ENCODE peak calls at places on chromosomes 13 and 19, in four cellular contexts. One of them, this sample, is unnamed.

GRCh38 chr19:3595521-3596061 is 10.3 kb downstream of the GIPC3 start:
- DNase-seq in sigmoid colon: no peak
- DNase-seq in HCT116: no peak
- DNase-seq in stomach: no peak
- DNase-seq in this sample: no peak

GRCh38 chr19:35059006-35059798 is 17.7 kb downstream of the HPN start:
- DNase-seq in sigmoid colon: no peak
- DNase-seq in HCT116: no peak
- DNase-seq in stomach: no peak
- DNase-seq in this sample: no peak

GRCh38 chr13:34340534-34340933 is 522.6 kb downstream of the RFC3 start:
- DNase-seq in sigmoid colon: no peak
- DNase-seq in HCT116: no peak
- DNase-seq in stomach: peak; percentile 36
- DNase-seq in this sample: no peak

GRCh38 chr13:33639640-33640080 is 178.3 kb upstream of the RFC3 start:
- DNase-seq in sigmoid colon: no peak
- DNase-seq in HCT116: no peak
- DNase-seq in stomach: no peak
- DNase-seq in this sample: no peak

GRCh38 chr19:2043269-2043641 is 7.8 kb downstream of the MKNK2 start:
- DNase-seq in sigmoid colon: peak; percentile 77
- DNase-seq in HCT116: no peak
- DNase-seq in stomach: no peak
- DNase-seq in this sample: no peak

GRCh38 chr19:17721821-17722220 is 2.5 kb downstream of the MAP1S start:
- DNase-seq in sigmoid colon: no peak
- DNase-seq in HCT116: no peak
- DNase-seq in stomach: no peak
- DNase-seq in this sample: no peak

GRCh38 chr19:10975374-10976036 is 14.7 kb downstream of the SMARCA4 start:
- DNase-seq in sigmoid colon: peak; percentile 83
- DNase-seq in HCT116: no peak
- DNase-seq in stomach: peak; percentile 67
- DNase-seq in this sample: no peak

GRCh38 chr13:45278096-45278645 is 62.8 kb downstream of the TPT1 start:
- DNase-seq in sigmoid colon: no peak
- DNase-seq in HCT116: no peak
- DNase-seq in stomach: no peak
- DNase-seq in this sample: no peak

GRCh38 chr13:114148521-114148855 is 16.1 kb upstream of the RASA3 start:
- DNase-seq in sigmoid colon: no peak
- DNase-seq in HCT116: no peak
- DNase-seq in stomach: peak; percentile 51
- DNase-seq in this sample: no peak

GRCh38 chr13:65660696-65661095 is 1569.4 kb downstream of the PCDH9 start:
- DNase-seq in sigmoid colon: no peak
- DNase-seq in HCT116: no peak
- DNase-seq in stomach: no peak
- DNase-seq in this sample: no peak
- H3K4me3 ChIP-seq in sigmoid colon: no peak overlapping the region
- H3K4me3 ChIP-seq in HCT116: no peak overlapping the region
- H3K4me3 ChIP-seq in stomach: no peak overlapping the region
- H3K4me3 ChIP-seq in this sample: no peak overlapping the region

GRCh38 chr13:110396913-110397379 is 89.9 kb downstream of the COL4A2 start:
- DNase-seq in sigmoid colon: peak; percentile 99
- DNase-seq in HCT116: no peak
- DNase-seq in stomach: peak; percentile 62
- DNase-seq in this sample: peak; percentile 94

GRCh38 chr13:110399801-110400200 is 92.7 kb downstream of the COL4A2 start:
- DNase-seq in sigmoid colon: no peak
- DNase-seq in HCT116: no peak
- DNase-seq in stomach: no peak
- DNase-seq in this sample: no peak

GRCh38 chr13:110398564-110399507 is 91.8 kb downstream of the COL4A2 start:
- DNase-seq in sigmoid colon: no peak
- DNase-seq in HCT116: no peak
- DNase-seq in stomach: no peak
- DNase-seq in this sample: no peak

GRCh38 chr13:110396476-110396875 is 89.4 kb downstream of the COL4A2 start:
- DNase-seq in sigmoid colon: no peak
- DNase-seq in HCT116: no peak
- DNase-seq in stomach: no peak
- DNase-seq in this sample: no peak

GRCh38 chr13:110397445-110397844 is 90.4 kb downstream of the COL4A2 start:
- DNase-seq in sigmoid colon: peak; percentile 81
- DNase-seq in HCT116: no peak
- DNase-seq in stomach: no peak
- DNase-seq in this sample: no peak
- TF ChIP-seq POLR2AphosphoS5 in sigmoid colon: no peak
- TF ChIP-seq POLR2AphosphoS5 in HCT116: no peak
- TF ChIP-seq POLR2AphosphoS5 in stomach: no peak
- TF ChIP-seq POLR2AphosphoS5 in this sample: peak; percentile 9

GRCh38 chr13:27024062-27024461 is 147.5 kb downstream of the USP12 start:
- DNase-seq in sigmoid colon: no peak
- DNase-seq in HCT116: no peak
- DNase-seq in stomach: no peak
- DNase-seq in this sample: no peak

GRCh38 chr13:27027086-27027667 is 144.4 kb downstream of the USP12 start:
- DNase-seq in sigmoid colon: no peak
- DNase-seq in HCT116: no peak
- DNase-seq in stomach: no peak
- DNase-seq in this sample: peak; percentile 16

GRCh38 chr13:27024781-27025492 is 146.7 kb downstream of the USP12 start:
- DNase-seq in sigmoid colon: no peak
- DNase-seq in HCT116: no peak
- DNase-seq in stomach: no peak
- DNase-seq in this sample: no peak

GRCh38 chr13:27026396-27026795 is 145.2 kb downstream of the USP12 start:
- DNase-seq in sigmoid colon: no peak
- DNase-seq in HCT116: no peak
- DNase-seq in stomach: no peak
- DNase-seq in this sample: no peak

GRCh38 chr13:27028683-27029480 is 142.7 kb downstream of the USP12 start:
- DNase-seq in sigmoid colon: no peak
- DNase-seq in HCT116: no peak
- DNase-seq in stomach: no peak
- DNase-seq in this sample: no peak
- H3K4me3 ChIP-seq in sigmoid colon: no peak overlapping the region
- H3K4me3 ChIP-seq in HCT116: no peak overlapping the region
- H3K4me3 ChIP-seq in stomach: no peak overlapping the region
- H3K4me3 ChIP-seq in this sample: no peak overlapping the region

DNA sequence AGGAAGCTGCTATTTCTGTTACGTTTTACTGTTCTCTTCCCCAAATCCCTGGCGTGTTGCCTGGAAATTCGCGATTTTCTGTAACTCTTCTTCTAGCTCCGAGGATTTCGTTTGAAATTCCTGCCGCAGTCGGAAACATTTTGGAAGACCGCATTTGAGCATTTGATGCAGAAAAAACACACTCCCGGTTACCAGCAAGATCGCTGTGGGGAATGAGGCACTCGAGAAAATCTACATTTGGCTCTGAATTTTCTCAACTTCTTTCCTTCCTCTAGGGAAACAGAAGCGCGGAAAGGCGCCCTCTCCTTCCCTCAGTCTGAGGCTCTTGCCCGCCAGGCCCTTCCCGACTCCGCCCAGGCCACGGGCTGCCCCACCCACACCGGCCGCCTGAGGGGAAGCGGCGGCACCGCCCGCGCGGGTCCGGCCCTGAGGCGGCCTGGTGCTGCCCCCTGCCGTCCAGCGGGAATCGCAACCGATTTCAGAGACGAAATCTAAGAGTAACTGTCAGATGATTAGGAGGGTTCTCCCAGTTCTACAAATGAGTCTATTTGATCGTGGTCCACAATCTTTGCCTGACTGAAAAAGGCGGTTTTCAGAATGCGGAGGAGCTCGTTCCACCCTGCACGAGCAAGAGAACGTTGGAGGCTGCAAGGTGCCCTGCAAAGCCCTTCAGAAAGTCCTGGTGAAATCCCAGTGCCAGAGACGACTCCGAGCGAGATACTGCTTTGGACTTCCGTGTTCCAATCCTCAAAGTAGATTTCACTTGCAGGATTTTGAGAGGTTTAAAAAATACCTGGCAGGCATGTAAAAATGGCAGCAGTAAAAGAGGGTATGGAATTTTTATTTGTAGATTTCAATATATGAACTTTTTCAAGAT is 18.4 kb upstream of the TUBGCP3 start:
- DNase-seq in sigmoid colon: peak; percentile 96
- DNase-seq in HCT116: peak; percentile 65
- DNase-seq in stomach: peak; percentile 95
- DNase-seq in this sample: peak; percentile 94
- TF ChIP-seq POLR2AphosphoS5 in sigmoid colon: no peak
- TF ChIP-seq POLR2AphosphoS5 in HCT116: peak; percentile 56
- TF ChIP-seq POLR2AphosphoS5 in stomach: peak; percentile 77
- TF ChIP-seq POLR2AphosphoS5 in this sample: no peak

DNA sequence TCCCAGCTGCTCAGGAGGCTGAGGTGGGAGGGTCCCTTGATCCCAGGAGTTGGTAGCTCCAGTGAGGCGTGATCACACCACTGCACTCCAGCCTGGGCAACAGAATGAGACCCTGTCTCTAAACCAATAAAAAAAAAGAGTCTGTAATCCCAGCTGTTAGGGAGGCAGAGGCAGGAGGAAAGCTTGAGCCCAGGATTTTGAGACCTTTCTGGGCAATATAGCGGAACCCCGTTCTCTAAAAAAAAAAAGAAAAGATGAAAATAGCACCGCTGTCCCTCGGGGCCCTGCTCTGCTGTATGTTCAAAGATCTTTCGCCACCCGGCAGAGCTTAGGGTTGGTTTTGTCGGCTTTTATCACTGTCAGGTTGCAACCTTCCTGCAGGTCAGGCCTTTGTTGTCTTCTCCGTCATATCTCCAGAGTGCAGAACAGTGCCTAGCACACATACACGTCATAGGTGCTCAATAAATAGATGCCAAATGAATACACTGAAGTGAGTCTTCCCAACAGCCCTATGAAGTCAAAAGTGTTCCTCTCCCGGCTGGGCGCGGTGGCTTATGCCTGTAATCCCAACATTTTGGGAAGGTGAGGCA is 13.4 kb upstream of the BCAM start:
- DNase-seq in sigmoid colon: no peak
- DNase-seq in HCT116: no peak
- DNase-seq in stomach: no peak
- DNase-seq in this sample: no peak
- H3K4me3 ChIP-seq in sigmoid colon: no peak overlapping the region
- H3K4me3 ChIP-seq in HCT116: no peak overlapping the region
- H3K4me3 ChIP-seq in stomach: no peak overlapping the region
- H3K4me3 ChIP-seq in this sample: no peak overlapping the region

GRCh38 chr13:50127726-50128291 is 112.6 kb downstream of the KCNRG start:
- DNase-seq in sigmoid colon: no peak
- DNase-seq in HCT116: no peak
- DNase-seq in stomach: no peak
- DNase-seq in this sample: peak; percentile 65

GRCh38 chr13:50129923-50130685 is 114.9 kb downstream of the KCNRG start:
- DNase-seq in sigmoid colon: peak; percentile 70
- DNase-seq in HCT116: no peak
- DNase-seq in stomach: no peak
- DNase-seq in this sample: no peak

GRCh38 chr13:50128406-50129048 is 113.3 kb downstream of the KCNRG start:
- DNase-seq in sigmoid colon: no peak
- DNase-seq in HCT116: no peak
- DNase-seq in stomach: no peak
- DNase-seq in this sample: no peak

GRCh38 chr13:50130686-50131051 is 115.4 kb downstream of the KCNRG start:
- DNase-seq in sigmoid colon: no peak
- DNase-seq in HCT116: no peak
- DNase-seq in stomach: no peak
- DNase-seq in this sample: no peak

DNA sequence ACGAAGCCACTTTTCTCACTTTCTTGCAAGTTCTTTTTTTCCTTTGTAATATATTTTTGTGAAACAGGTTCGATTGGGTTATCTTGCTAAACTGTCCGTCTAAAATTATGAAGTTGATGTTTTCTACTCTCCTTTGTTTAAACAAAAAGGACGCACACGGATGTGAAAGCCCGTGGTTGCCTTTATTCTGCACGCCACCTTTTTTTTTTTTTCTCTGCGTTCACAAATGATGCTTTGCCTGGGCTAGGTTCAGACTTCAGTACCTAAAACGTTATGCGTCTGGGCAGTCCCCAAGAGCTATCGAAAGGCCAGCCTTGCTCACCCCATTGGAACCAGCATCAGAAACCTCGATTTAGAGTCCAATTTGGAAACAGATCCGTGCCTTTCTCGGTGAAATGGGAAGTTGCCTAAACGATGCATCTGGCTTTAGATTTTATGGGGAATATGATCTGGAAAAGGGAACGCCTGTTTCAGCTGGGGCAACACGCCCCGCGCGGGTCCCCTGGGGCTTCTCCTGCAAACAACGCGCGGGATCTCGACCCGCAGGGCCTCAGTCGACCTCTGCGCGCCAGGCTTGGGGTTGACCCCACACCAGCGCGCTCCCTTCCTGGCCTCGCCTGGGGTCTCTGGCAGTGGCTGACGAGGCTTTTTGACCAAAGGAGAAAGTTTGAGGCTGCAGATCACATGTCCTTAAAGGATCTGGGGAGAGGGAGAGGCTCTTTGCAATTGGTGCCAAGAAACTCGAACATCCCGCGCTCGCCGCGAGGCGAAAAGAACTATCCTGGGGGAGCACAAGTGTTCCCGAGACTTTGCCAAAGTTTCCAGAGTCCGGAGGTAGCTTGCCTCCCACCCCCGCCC is 114.0 kb downstream of the KCNRG start:
- DNase-seq in sigmoid colon: no peak
- DNase-seq in HCT116: no peak
- DNase-seq in stomach: no peak
- DNase-seq in this sample: no peak
- TF ChIP-seq POLR2AphosphoS5 in sigmoid colon: peak; percentile 1
- TF ChIP-seq POLR2AphosphoS5 in HCT116: no peak
- TF ChIP-seq POLR2AphosphoS5 in stomach: no peak
- TF ChIP-seq POLR2AphosphoS5 in this sample: no peak

This sample was measured in suprapubic skin.